ENCODE peak calls at places on chromosomes 11 and 22, in four cellular contexts. S is K562, C is GM12878, Y is HL-60. M is an unnamed sample.

GRCh38 chr22:22556995-22557925 is 1.8 kb downstream of the PRAME start:
- DNase-seq in S (peak; percentile 100), C (no peak), Y (peak; percentile 87), M (no peak)

GRCh38 chr11:103055174-103055890 is 36.6 kb downstream of the DCUN1D5 start:
- DNase-seq in S (peak; percentile 10), C (no peak), Y (no peak), M (no peak)

GRCh38 chr11:78213526-78214330 is 25.0 kb downstream of the USP35 start:
- DNase-seq in S (no peak), C (no peak), Y (no peak), M (no peak)

GRCh38 chr11:36041988-36042606 is 98.2 kb downstream of the LDLRAD3 start:
- DNase-seq in S (peak; percentile 30), C (no peak), Y (peak; percentile 19), M (peak; percentile 23)

GRCh38 chr11:6319879-6320410 is 356 bp downstream of the CAVIN3 start:
- DNase-seq in S (peak; percentile 26), C (no peak), Y (no peak), M (peak; percentile 35)

GRCh38 chr11:19910931-19911330 is 198.3 kb downstream of the NAV2 start:
- DNase-seq in S (no peak), C (no peak), Y (no peak), M (no peak)

GRCh38 chr11:117691501-117691900 is 105.5 kb downstream of the DSCAML1 start:
- DNase-seq in S (no peak), C (no peak), Y (no peak), M (no peak)

GRCh38 chr11:78365381-78365792 is 52.2 kb downstream of the GAB2 start:
- DNase-seq in S (no peak), C (no peak), Y (no peak), M (no peak)

GRCh38 chr11:3959015-3959917 is 103.8 kb downstream of the STIM1 start:
- DNase-seq in S (peak; percentile 51), C (no peak), Y (no peak), M (no peak)

GRCh38 chr11:77361184-77361583 is 59.7 kb upstream of the GDPD4 start:
- DNase-seq in S (no peak), C (no peak), Y (no peak), M (no peak)

GRCh38 chr11:14544611-14545010 is 24.4 kb upstream of the PSMA1 start:
- DNase-seq in S (no peak), C (peak; percentile 17), Y (peak; percentile 64), M (no peak)

GRCh38 chr11:129155745-129156144 is 36.4 kb downstream of the ARHGAP32 start:
- DNase-seq in S (no peak), C (no peak), Y (no peak), M (no peak)

GRCh38 chr11:56783448-56784041 is 35.0 kb upstream of the OR9G4 start:
- DNase-seq in S (peak; percentile 15), C (no peak), Y (peak; percentile 9), M (no peak)

GRCh38 chr22:23151827-23152226 is 6.5 kb downstream of the RAB36 start:
- DNase-seq in S (no peak), C (no peak), Y (no peak), M (no peak)

GRCh38 chr22:33579448-33580093 is 340.7 kb downstream of the LARGE1 start:
- DNase-seq in S (peak; percentile 41), C (no peak), Y (peak; percentile 42), M (peak; percentile 12)

GRCh38 chr11:44750440-44751005 is 23.8 kb downstream of the TSPAN18 start:
- DNase-seq in S (no peak), C (no peak), Y (no peak), M (no peak)

GRCh38 chr22:20173246-20173645 is 22.4 kb upstream of the CCDC188 start:
- DNase-seq in S (no peak), C (no peak), Y (no peak), M (no peak)

GRCh38 chr11:115054541-115055538 is 376.5 kb downstream of the NXPE2 start:
- DNase-seq in S (no peak), C (no peak), Y (no peak), M (no peak)

GRCh38 chr11:15276616-15277015 is 161.9 kb downstream of the INSC start:
- DNase-seq in S (peak; percentile 14), C (no peak), Y (no peak), M (no peak)

GRCh38 chr11:77039491-77040400 is 5.5 kb downstream of the B3GNT6 start:
- DNase-seq in S (no peak), C (no peak), Y (peak; percentile 38), M (peak; percentile 46)

GRCh38 chr11:102770191-102770590 is 10.2 kb downstream of the MMP10 start:
- DNase-seq in S (no peak), C (no peak), Y (no peak), M (no peak)

GRCh38 chr11:104529213-104529612 is 365.3 kb upstream of the PDGFD start:
- DNase-seq in S (no peak), C (no peak), Y (no peak), M (no peak)

GRCh38 chr11:3120071-3120792 is 44.9 kb downstream of the OSBPL5 start:
- DNase-seq in S (no peak), C (no peak), Y (no peak), M (no peak)

GRCh38 chr22:45455212-45455611 is 41.7 kb downstream of the RIBC2 start:
- DNase-seq in S (no peak), C (no peak), Y (no peak), M (no peak)

GRCh38 chr22:42868751-42869251 is 11.7 kb upstream of the ARFGAP3 start:
- DNase-seq in S (no peak), C (no peak), Y (no peak), M (no peak)

GRCh38 chr22:43308451-43309235 is 34.5 kb downstream of the SCUBE1 start:
- DNase-seq in S (no peak), C (no peak), Y (no peak), M (no peak)

GRCh38 chr22:24128024-24128423 is 53.3 kb upstream of the SUSD2 start:
- DNase-seq in S (no peak), C (no peak), Y (no peak), M (no peak)

GRCh38 chr22:44543781-44544181 is 45.7 kb upstream of the RTL6 start:
- DNase-seq in S (no peak), C (no peak), Y (no peak), M (no peak)

GRCh38 chr11:75518204-75518549 is 7.6 kb downstream of the GDPD5 start:
- DNase-seq in S (no peak), C (no peak), Y (no peak), M (no peak)

GRCh38 chr22:46025225-46025972 is 48.4 kb upstream of the WNT7B start:
- DNase-seq in S (no peak), C (no peak), Y (no peak), M (no peak)

GRCh38 chr22:27123880-27124279 is 466.5 kb downstream of the MIAT start:
- DNase-seq in S (no peak), C (no peak), Y (no peak), M (no peak)

GRCh38 chr22:27125539-27125938 is 468.2 kb downstream of the MIAT start:
- DNase-seq in S (no peak), C (no peak), Y (no peak), M (no peak)

GRCh38 chr22:27120036-27120435 is 462.6 kb downstream of the MIAT start:
- DNase-seq in S (no peak), C (no peak), Y (no peak), M (no peak)

GRCh38 chr22:27124336-27125023 is 467.1 kb downstream of the MIAT start:
- DNase-seq in S (no peak), C (no peak), Y (peak; percentile 74), M (no peak)

GRCh38 chr22:27122561-27122960 is 465.2 kb downstream of the MIAT start:
- DNase-seq in S (no peak), C (no peak), Y (no peak), M (no peak)
- TF ChIP-seq SPI1 in S (no peak), C (no peak), Y (no peak), M (no peak)

GRCh38 chr11:110713469-110713776 is 1.2 kb upstream of the ARHGAP20 start:
- DNase-seq in S (no peak), C (no peak), Y (no peak), M (no peak)

GRCh38 chr11:110710520-110711381 is 1.5 kb downstream of the ARHGAP20 start:
- DNase-seq in S (no peak), C (no peak), Y (no peak), M (peak; percentile 4)

GRCh38 chr11:110711448-110711775 is 825 bp downstream of the ARHGAP20 start:
- DNase-seq in S (no peak), C (no peak), Y (no peak), M (no peak)

GRCh38 chr11:110712643-110713468 is 619 bp upstream of the ARHGAP20 start:
- DNase-seq in S (no peak), C (no peak), Y (peak; percentile 5), M (peak; percentile 3)

GRCh38 chr11:110711776-110712642 is at the start of gene ARHGAP20:
- DNase-seq in S (peak; percentile 62), C (no peak), Y (peak; percentile 9), M (peak; percentile 63)
- TF ChIP-seq SPI1 in S (no peak), C (no peak), Y (no peak), M (no peak)

GRCh38 chr22:48578138-48579034 is 1249.3 kb downstream of the BRD1 start:
- DNase-seq in S (no peak), C (no peak), Y (no peak), M (no peak)
- TF ChIP-seq SPI1 in S (no peak), C (no peak), Y (no peak), M (no peak)

GRCh38 chr11:121439337-121439736 is 12.8 kb upstream of the SORL1 start:
- DNase-seq in S (no peak), C (no peak), Y (no peak), M (no peak)
- TF ChIP-seq SPI1 in S (no peak), C (no peak), Y (no peak), M (no peak)

GRCh38 chr11:125348704-125349635 is 147.1 kb downstream of the FEZ1 start:
- DNase-seq in S (peak; percentile 68), C (no peak), Y (peak; percentile 7), M (peak; percentile 59)
- TF ChIP-seq SPI1 in S (no peak), C (no peak), Y (no peak), M (no peak)

GRCh38 chr11:113372317-113372716 is 15.3 kb upstream of the ANKK1 start:
- DNase-seq in S (peak; percentile 25), C (no peak), Y (no peak), M (no peak)

GRCh38 chr11:113373981-113374560 is 13.5 kb upstream of the ANKK1 start:
- DNase-seq in S (peak; percentile 32), C (no peak), Y (no peak), M (no peak)

GRCh38 chr11:113373306-113373705 is 14.3 kb upstream of the ANKK1 start:
- DNase-seq in S (no peak), C (no peak), Y (no peak), M (no peak)

GRCh38 chr11:113369411-113369810 is 18.2 kb upstream of the ANKK1 start:
- DNase-seq in S (no peak), C (no peak), Y (no peak), M (no peak)

GRCh38 chr11:113370634-113371033 is 16.9 kb upstream of the ANKK1 start:
- DNase-seq in S (no peak), C (no peak), Y (no peak), M (no peak)
- TF ChIP-seq SPI1 in S (no peak), C (no peak), Y (no peak), M (no peak)

GRCh38 chr11:60786811-60787567 is 1.9 kb downstream of the MS4A10 start:
- DNase-seq in S (no peak), C (no peak), Y (no peak), M (no peak)
- TF ChIP-seq SPI1 in S (no peak), C (no peak), Y (no peak), M (no peak)